ENCODE peak calls at places on chromosome 21, in ten cellular contexts. X is mucosa of descending colon, I is tibial artery, O is aorta, Q is adipocyte, V is pancreas, D is lower lobe of right lung, M is sigmoid colon, N is uterus, H is A549. Z is an unnamed sample.

GRCh38 chr21:15935530-15935929 is 205.7 kb downstream of the USP25 start:
- DNase-seq in X (no peak), I (no peak), O (no peak), Q (no peak), V (no peak), D (no peak), M (no peak), N (no peak), H (no peak), Z (no peak)

GRCh38 chr21:34546556-34546955 is 34.5 kb upstream of the KCNE1 start:
- DNase-seq in X (no peak), I (no peak), O (no peak), Q (no peak), V (no peak), D (no peak), M (no peak), N (no peak), H (no peak), Z (no peak)

GRCh38 chr21:41751621-41752020 is 15.2 kb downstream of the RIPK4 start:
- DNase-seq in X (no peak), I (no peak), O (peak; percentile 33), Q (no peak), V (no peak), D (peak; percentile 81), M (no peak), N (no peak), H (no peak), Z (peak; percentile 55)

GRCh38 chr21:18951291-18952038 is 547.9 kb upstream of the TMPRSS15 start:
- DNase-seq in X (peak; percentile 67), I (no peak), O (no peak), Q (no peak), V (no peak), D (no peak), M (no peak), N (no peak), H (peak; percentile 5), Z (peak; percentile 49)

GRCh38 chr21:41669533-41669830 is 97.4 kb downstream of the RIPK4 start:
- DNase-seq in X (no peak), I (no peak), O (no peak), Q (no peak), V (no peak), D (no peak), M (peak; percentile 7), N (no peak), H (no peak), Z (no peak)

GRCh38 chr21:42579456-42580075 is 65.9 kb downstream of the SLC37A1 start:
- DNase-seq in X (no peak), I (peak; percentile 17), O (peak; percentile 21), Q (no peak), V (no peak), D (no peak), M (peak; percentile 63), N (peak; percentile 11), H (no peak), Z (peak; percentile 55)

GRCh38 chr21:30924171-30924680 is 42.8 kb upstream of the KRTAP11-1 start:
- DNase-seq in X (no peak), I (no peak), O (no peak), Q (no peak), V (no peak), D (no peak), M (no peak), N (no peak), H (no peak), Z (no peak)

GRCh38 chr21:24123785-24124184 is 1483.5 kb downstream of the MRPL39 start:
- DNase-seq in X (no peak), I (no peak), O (no peak), Q (peak; percentile 54), V (no peak), D (no peak), M (no peak), N (no peak), H (no peak), Z (no peak)

GRCh38 chr21:36698160-36699025 is 522 bp upstream of the SIM2 start:
- DNase-seq in X (no peak), I (no peak), O (peak; percentile 31), Q (no peak), V (no peak), D (no peak), M (no peak), N (no peak), H (peak; percentile 62), Z (no peak)

GRCh38 chr21:37370152-37371040 is 3.8 kb downstream of the DYRK1A start:
- DNase-seq in X (no peak), I (no peak), O (no peak), Q (peak; percentile 66), V (no peak), D (no peak), M (no peak), N (no peak), H (no peak), Z (no peak)

GRCh38 chr21:34511154-34511553 is 856 bp downstream of the KCNE1 start:
- DNase-seq in X (no peak), I (no peak), O (no peak), Q (no peak), V (no peak), D (no peak), M (no peak), N (no peak), H (no peak), Z (no peak)

GRCh38 chr21:40717008-40717407 is 129.9 kb downstream of the DSCAM start:
- DNase-seq in X (no peak), I (no peak), O (no peak), Q (no peak), V (no peak), D (no peak), M (no peak), N (no peak), H (no peak), Z (no peak)

GRCh38 chr21:27787046-27787445 is 820.2 kb upstream of the ADAMTS5 start:
- DNase-seq in X (no peak), I (no peak), O (no peak), Q (no peak), V (no peak), D (no peak), M (no peak), N (no peak), H (no peak), Z (no peak)

GRCh38 chr21:20010691-20011200 is 987.5 kb upstream of the NCAM2 start:
- DNase-seq in X (no peak), I (no peak), O (no peak), Q (no peak), V (no peak), D (peak; percentile 28), M (no peak), N (no peak), H (no peak), Z (no peak)

GRCh38 chr21:44931501-44932365 is 8.1 kb upstream of the SLX9 start:
- DNase-seq in X (no peak), I (no peak), O (peak; percentile 55), Q (no peak), V (no peak), D (peak; percentile 50), M (no peak), N (no peak), H (no peak), Z (no peak)
- H3K4me1 ChIP-seq in X (peaks cover 14% of the 10 kb centered on the region), I (no peaks in the 10 kb centered on the region), O (no peaks in the 10 kb centered on the region), Q (peaks cover 35% of the 10 kb centered on the region), V (peaks cover 8% of the 10 kb centered on the region), D (peaks cover 53% of the 10 kb centered on the region), M (peaks cover 23% of the 10 kb centered on the region), N (peaks cover 19% of the 10 kb centered on the region), H (peaks cover 35% of the 10 kb centered on the region), Z (peaks cover 3% of the 10 kb centered on the region)

GRCh38 chr21:39062196-39062900 is 120.9 kb downstream of the PSMG1 start:
- DNase-seq in X (no peak), I (no peak), O (no peak), Q (no peak), V (no peak), D (no peak), M (no peak), N (no peak), H (no peak), Z (no peak)

GRCh38 chr21:39066829-39067785 is 116.1 kb downstream of the PSMG1 start:
- DNase-seq in X (no peak), I (no peak), O (no peak), Q (peak; percentile 28), V (no peak), D (no peak), M (no peak), N (no peak), H (no peak), Z (no peak)

GRCh38 chr21:39063517-39063916 is 119.7 kb downstream of the PSMG1 start:
- DNase-seq in X (no peak), I (no peak), O (no peak), Q (no peak), V (no peak), D (no peak), M (no peak), N (no peak), H (no peak), Z (no peak)

GRCh38 chr21:39064325-39065012 is 118.8 kb downstream of the PSMG1 start:
- DNase-seq in X (no peak), I (no peak), O (no peak), Q (no peak), V (no peak), D (no peak), M (no peak), N (no peak), H (no peak), Z (no peak)

GRCh38 chr21:39065912-39066311 is 117.3 kb downstream of the PSMG1 start:
- DNase-seq in X (no peak), I (no peak), O (no peak), Q (no peak), V (no peak), D (no peak), M (no peak), N (no peak), H (no peak), Z (no peak)
- H3K4me1 ChIP-seq in X (no peaks in the 10 kb centered on the region), I (no peaks in the 10 kb centered on the region), O (no peaks in the 10 kb centered on the region), Q (peaks cover 7% of the 10 kb centered on the region), V (no peaks in the 10 kb centered on the region), D (peaks cover 32% of the 10 kb centered on the region), M (peaks cover 5% of the 10 kb centered on the region), N (no peaks in the 10 kb centered on the region), H (no peaks in the 10 kb centered on the region), Z (no peaks in the 10 kb centered on the region)

DNA sequence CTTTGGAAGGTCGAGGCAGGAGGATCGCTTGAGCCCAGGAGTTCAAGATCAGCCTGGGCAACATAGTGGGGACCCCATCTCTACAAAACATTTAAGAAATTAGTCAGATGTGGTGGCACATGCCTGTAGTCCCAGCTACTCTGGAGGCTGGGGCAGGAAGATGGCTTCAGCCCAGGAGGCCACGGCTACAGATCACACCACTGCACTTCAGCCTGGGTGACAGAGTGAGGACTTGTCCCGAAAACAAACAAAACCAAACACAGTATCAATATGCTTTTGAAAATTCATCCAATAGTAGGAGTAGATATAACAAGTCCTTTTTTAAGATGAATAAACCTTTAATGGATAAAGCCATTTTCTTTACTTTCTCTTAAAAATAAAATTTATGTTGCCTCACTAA is 8.5 kb downstream of the APP start:
- DNase-seq in X (no peak), I (no peak), O (no peak), Q (no peak), V (no peak), D (no peak), M (no peak), N (no peak), H (no peak), Z (no peak)
- H3K4me1 ChIP-seq in X (peaks cover 19% of the 10 kb centered on the region), I (no peaks in the 10 kb centered on the region), O (no peaks in the 10 kb centered on the region), Q (peaks cover 3% of the 10 kb centered on the region), V (peaks cover 9% of the 10 kb centered on the region), D (peaks cover 30% of the 10 kb centered on the region), M (peaks cover 15% of the 10 kb centered on the region), N (no peaks in the 10 kb centered on the region), H (peaks cover 71% of the 10 kb centered on the region), Z (no peaks in the 10 kb centered on the region)

DNA sequence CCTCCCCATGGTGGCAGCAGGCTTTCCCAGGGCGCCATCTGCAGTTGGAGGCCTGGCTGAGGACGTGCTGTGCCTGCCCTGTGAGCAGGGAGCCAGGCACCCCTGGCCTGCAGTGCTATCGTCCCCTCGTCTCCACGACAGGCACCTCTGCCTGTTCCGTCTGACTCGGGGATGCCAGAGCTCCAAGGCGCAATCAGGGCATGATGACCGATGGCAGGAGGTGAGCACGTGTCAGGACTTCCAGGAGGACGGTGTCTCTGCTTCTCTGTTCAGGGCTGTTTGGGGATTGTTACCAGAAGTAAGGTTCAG is 125.2 kb downstream of the PCBP3 start:
- DNase-seq in X (no peak), I (no peak), O (no peak), Q (no peak), V (no peak), D (no peak), M (no peak), N (no peak), H (no peak), Z (no peak)
- H3K4me1 ChIP-seq in X (no peaks in the 10 kb centered on the region), I (no peaks in the 10 kb centered on the region), O (no peaks in the 10 kb centered on the region), Q (peaks cover 14% of the 10 kb centered on the region), V (no peaks in the 10 kb centered on the region), D (no peaks in the 10 kb centered on the region), M (peaks cover 7% of the 10 kb centered on the region), N (no peaks in the 10 kb centered on the region), H (no peaks in the 10 kb centered on the region), Z (no peaks in the 10 kb centered on the region)

Z was measured in Peyer's patch.